ENCODE peak calls at places on chromosomes 16 and 17, in ten cellular contexts. One of them, this sample, is unnamed.

GRCh38 chr17:66340720-66341119 is 38.3 kb downstream of the PRKCA start:
- DNase-seq in endothelial cell of umbilical vein: no peak
- DNase-seq in neural crest cell: no peak
- DNase-seq in AG04449: no peak
- DNase-seq in B cell: no peak
- DNase-seq in GM06990: no peak
- DNase-seq in retinal pigment epithelial cell: no peak
- DNase-seq in lower leg skin: no peak
- DNase-seq in brain microvascular endothelial cell: no peak
- DNase-seq in fibroblast of mammary gland: no peak
- DNase-seq in this sample: no peak

GRCh38 chr16:76574651-76575050 is 297.4 kb downstream of the CNTNAP4 start:
- DNase-seq in endothelial cell of umbilical vein: no peak
- DNase-seq in neural crest cell: no peak
- DNase-seq in AG04449: no peak
- DNase-seq in B cell: no peak
- DNase-seq in GM06990: no peak
- DNase-seq in retinal pigment epithelial cell: no peak
- DNase-seq in lower leg skin: no peak
- DNase-seq in brain microvascular endothelial cell: no peak
- DNase-seq in fibroblast of mammary gland: no peak
- DNase-seq in this sample: no peak

GRCh38 chr16:11225677-11226549 is 30.1 kb downstream of the SOCS1 start:
- DNase-seq in endothelial cell of umbilical vein: no peak
- DNase-seq in neural crest cell: no peak
- DNase-seq in AG04449: no peak
- DNase-seq in B cell: no peak
- DNase-seq in GM06990: no peak
- DNase-seq in retinal pigment epithelial cell: no peak
- DNase-seq in lower leg skin: no peak
- DNase-seq in brain microvascular endothelial cell: no peak
- DNase-seq in fibroblast of mammary gland: no peak
- DNase-seq in this sample: no peak

GRCh38 chr17:42056634-42057033 is 6.2 kb upstream of the C17orf113 start:
- DNase-seq in endothelial cell of umbilical vein: no peak
- DNase-seq in neural crest cell: no peak
- DNase-seq in AG04449: no peak
- DNase-seq in B cell: no peak
- DNase-seq in GM06990: no peak
- DNase-seq in retinal pigment epithelial cell: no peak
- DNase-seq in lower leg skin: no peak
- DNase-seq in brain microvascular endothelial cell: no peak
- DNase-seq in fibroblast of mammary gland: no peak
- DNase-seq in this sample: no peak

GRCh38 chr16:48492131-48492530 is 106.9 kb upstream of the SIAH1 start:
- DNase-seq in endothelial cell of umbilical vein: no peak
- DNase-seq in neural crest cell: no peak
- DNase-seq in AG04449: no peak
- DNase-seq in B cell: no peak
- DNase-seq in GM06990: no peak
- DNase-seq in retinal pigment epithelial cell: no peak
- DNase-seq in lower leg skin: no peak
- DNase-seq in brain microvascular endothelial cell: no peak
- DNase-seq in fibroblast of mammary gland: peak
- DNase-seq in this sample: no peak

GRCh38 chr17:57422574-57423164 is 166.3 kb downstream of the MSI2 start:
- DNase-seq in endothelial cell of umbilical vein: no peak
- DNase-seq in neural crest cell: no peak
- DNase-seq in AG04449: peak
- DNase-seq in B cell: peak
- DNase-seq in GM06990: peak
- DNase-seq in retinal pigment epithelial cell: no peak
- DNase-seq in lower leg skin: no peak
- DNase-seq in brain microvascular endothelial cell: peak
- DNase-seq in fibroblast of mammary gland: peak
- DNase-seq in this sample: no peak

GRCh38 chr16:2914233-2914632 is 2.5 kb downstream of the FLYWCH1 start:
- DNase-seq in endothelial cell of umbilical vein: no peak
- DNase-seq in neural crest cell: no peak
- DNase-seq in AG04449: no peak
- DNase-seq in B cell: no peak
- DNase-seq in GM06990: no peak
- DNase-seq in retinal pigment epithelial cell: no peak
- DNase-seq in lower leg skin: no peak
- DNase-seq in brain microvascular endothelial cell: no peak
- DNase-seq in fibroblast of mammary gland: no peak
- DNase-seq in this sample: no peak

GRCh38 chr16:4288148-4288921 is 15.5 kb upstream of the TFAP4 start:
- DNase-seq in endothelial cell of umbilical vein: peak
- DNase-seq in neural crest cell: peak
- DNase-seq in AG04449: no peak
- DNase-seq in B cell: peak
- DNase-seq in GM06990: peak
- DNase-seq in retinal pigment epithelial cell: no peak
- DNase-seq in lower leg skin: no peak
- DNase-seq in brain microvascular endothelial cell: no peak
- DNase-seq in fibroblast of mammary gland: peak
- DNase-seq in this sample: peak

GRCh38 chr17:8359769-8360168 is 16.7 kb downstream of the KRABD2 start:
- DNase-seq in endothelial cell of umbilical vein: peak
- DNase-seq in neural crest cell: no peak
- DNase-seq in AG04449: no peak
- DNase-seq in B cell: no peak
- DNase-seq in GM06990: no peak
- DNase-seq in retinal pigment epithelial cell: no peak
- DNase-seq in lower leg skin: no peak
- DNase-seq in brain microvascular endothelial cell: peak
- DNase-seq in fibroblast of mammary gland: peak
- DNase-seq in this sample: no peak

GRCh38 chr16:73025506-73026131 is 22.3 kb downstream of the ZFHX3 start:
- DNase-seq in endothelial cell of umbilical vein: peak
- DNase-seq in neural crest cell: no peak
- DNase-seq in AG04449: no peak
- DNase-seq in B cell: no peak
- DNase-seq in GM06990: no peak
- DNase-seq in retinal pigment epithelial cell: no peak
- DNase-seq in lower leg skin: no peak
- DNase-seq in brain microvascular endothelial cell: no peak
- DNase-seq in fibroblast of mammary gland: peak
- DNase-seq in this sample: no peak

GRCh38 chr17:40025991-40026815 is 11.0 kb downstream of the CSF3 start:
- DNase-seq in endothelial cell of umbilical vein: peak
- DNase-seq in neural crest cell: no peak
- DNase-seq in AG04449: no peak
- DNase-seq in B cell: no peak
- DNase-seq in GM06990: no peak
- DNase-seq in retinal pigment epithelial cell: no peak
- DNase-seq in lower leg skin: no peak
- DNase-seq in brain microvascular endothelial cell: peak
- DNase-seq in fibroblast of mammary gland: peak
- DNase-seq in this sample: no peak

GRCh38 chr17:57895382-57896060 is 45.7 kb upstream of the MRPS23 start:
- DNase-seq in endothelial cell of umbilical vein: no peak
- DNase-seq in neural crest cell: no peak
- DNase-seq in AG04449: no peak
- DNase-seq in B cell: no peak
- DNase-seq in GM06990: no peak
- DNase-seq in retinal pigment epithelial cell: no peak
- DNase-seq in lower leg skin: no peak
- DNase-seq in brain microvascular endothelial cell: no peak
- DNase-seq in fibroblast of mammary gland: no peak
- DNase-seq in this sample: no peak

GRCh38 chr17:66945451-66945850 is 19.1 kb upstream of the CACNG4 start:
- DNase-seq in endothelial cell of umbilical vein: no peak
- DNase-seq in neural crest cell: no peak
- DNase-seq in AG04449: no peak
- DNase-seq in B cell: no peak
- DNase-seq in GM06990: no peak
- DNase-seq in retinal pigment epithelial cell: no peak
- DNase-seq in lower leg skin: no peak
- DNase-seq in brain microvascular endothelial cell: no peak
- DNase-seq in fibroblast of mammary gland: peak
- DNase-seq in this sample: no peak

GRCh38 chr17:57861737-57862409 is 12.0 kb upstream of the MRPS23 start:
- DNase-seq in endothelial cell of umbilical vein: peak
- DNase-seq in neural crest cell: no peak
- DNase-seq in AG04449: no peak
- DNase-seq in B cell: no peak
- DNase-seq in GM06990: no peak
- DNase-seq in retinal pigment epithelial cell: no peak
- DNase-seq in lower leg skin: no peak
- DNase-seq in brain microvascular endothelial cell: no peak
- DNase-seq in fibroblast of mammary gland: peak
- DNase-seq in this sample: peak

GRCh38 chr17:75182569-75183436 is at the start of gene SUMO2:
- DNase-seq in endothelial cell of umbilical vein: peak
- DNase-seq in neural crest cell: peak
- DNase-seq in AG04449: peak
- DNase-seq in B cell: peak
- DNase-seq in GM06990: peak
- DNase-seq in retinal pigment epithelial cell: peak
- DNase-seq in lower leg skin: peak
- DNase-seq in brain microvascular endothelial cell: peak
- DNase-seq in fibroblast of mammary gland: peak
- DNase-seq in this sample: peak
- TF ChIP-seq CTCF in endothelial cell of umbilical vein: no peak
- TF ChIP-seq CTCF in neural crest cell: peak
- TF ChIP-seq CTCF in AG04449: peak
- TF ChIP-seq CTCF in B cell: no peak
- TF ChIP-seq CTCF in GM06990: peak
- TF ChIP-seq CTCF in retinal pigment epithelial cell: no peak
- TF ChIP-seq CTCF in lower leg skin: no peak
- TF ChIP-seq CTCF in brain microvascular endothelial cell: peak
- TF ChIP-seq CTCF in fibroblast of mammary gland: no peak
- TF ChIP-seq CTCF in this sample: no peak

DNA sequence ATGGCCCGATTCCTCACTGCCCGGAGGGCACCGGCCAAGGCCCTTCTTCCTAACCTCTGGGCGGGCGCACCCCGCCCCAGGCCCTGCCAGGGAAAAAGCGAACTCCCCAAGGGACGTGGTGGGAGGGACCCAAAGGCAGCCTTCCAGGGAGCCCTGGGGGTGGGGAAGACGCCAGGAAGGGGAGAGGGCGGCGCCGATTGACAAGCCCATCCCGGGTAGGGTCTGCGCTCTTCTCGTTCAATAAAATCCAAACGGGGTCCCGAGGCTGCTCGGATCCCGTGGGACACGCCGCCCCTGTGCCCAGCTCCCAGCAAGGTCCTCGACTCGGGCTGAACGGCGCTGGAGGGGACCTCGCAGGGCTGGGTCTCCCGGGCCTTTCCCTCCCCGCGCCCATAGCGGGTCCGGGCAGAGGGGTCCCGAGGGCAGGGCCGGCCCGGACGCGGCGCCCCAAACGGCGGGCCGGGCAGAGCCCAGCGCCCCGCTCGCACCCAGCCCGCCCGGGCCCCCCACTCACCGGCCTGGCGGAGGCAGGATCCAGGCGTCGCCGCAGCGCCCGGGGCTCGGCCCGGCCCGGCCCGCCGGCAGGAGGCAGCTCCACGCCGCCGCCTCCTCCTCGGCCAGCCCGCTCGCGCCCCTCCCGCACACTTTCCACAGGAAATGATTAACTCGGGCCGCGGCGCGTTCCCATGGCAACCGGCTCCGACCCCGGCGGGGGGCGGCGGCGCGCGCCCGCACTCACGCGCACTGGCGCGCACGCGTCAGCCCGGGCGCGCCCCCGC is at the start of gene KIFC3:
- DNase-seq in endothelial cell of umbilical vein: peak
- DNase-seq in neural crest cell: peak
- DNase-seq in AG04449: no peak
- DNase-seq in B cell: no peak
- DNase-seq in GM06990: no peak
- DNase-seq in retinal pigment epithelial cell: no peak
- DNase-seq in lower leg skin: no peak
- DNase-seq in brain microvascular endothelial cell: peak
- DNase-seq in fibroblast of mammary gland: peak
- DNase-seq in this sample: peak
- TF ChIP-seq CTCF in endothelial cell of umbilical vein: no peak
- TF ChIP-seq CTCF in neural crest cell: peak
- TF ChIP-seq CTCF in AG04449: peak
- TF ChIP-seq CTCF in B cell: no peak
- TF ChIP-seq CTCF in GM06990: no peak
- TF ChIP-seq CTCF in retinal pigment epithelial cell: no peak
- TF ChIP-seq CTCF in lower leg skin: no peak
- TF ChIP-seq CTCF in brain microvascular endothelial cell: peak
- TF ChIP-seq CTCF in fibroblast of mammary gland: no peak
- TF ChIP-seq CTCF in this sample: no peak

GRCh38 chr16:49556252-49557069 is 182.9 kb downstream of the C16orf78 start:
- DNase-seq in endothelial cell of umbilical vein: peak
- DNase-seq in neural crest cell: peak
- DNase-seq in AG04449: peak
- DNase-seq in B cell: no peak
- DNase-seq in GM06990: no peak
- DNase-seq in retinal pigment epithelial cell: peak
- DNase-seq in lower leg skin: no peak
- DNase-seq in brain microvascular endothelial cell: peak
- DNase-seq in fibroblast of mammary gland: peak
- DNase-seq in this sample: peak
- TF ChIP-seq CTCF in endothelial cell of umbilical vein: peak
- TF ChIP-seq CTCF in neural crest cell: peak
- TF ChIP-seq CTCF in AG04449: peak
- TF ChIP-seq CTCF in B cell: no peak
- TF ChIP-seq CTCF in GM06990: peak
- TF ChIP-seq CTCF in retinal pigment epithelial cell: peak
- TF ChIP-seq CTCF in lower leg skin: no peak
- TF ChIP-seq CTCF in brain microvascular endothelial cell: peak
- TF ChIP-seq CTCF in fibroblast of mammary gland: peak
- TF ChIP-seq CTCF in this sample: peak

GRCh38 chr17:64234961-64235360 is 28.1 kb downstream of the TEX2 start:
- DNase-seq in endothelial cell of umbilical vein: no peak
- DNase-seq in neural crest cell: no peak
- DNase-seq in AG04449: no peak
- DNase-seq in B cell: no peak
- DNase-seq in GM06990: no peak
- DNase-seq in retinal pigment epithelial cell: no peak
- DNase-seq in lower leg skin: no peak
- DNase-seq in brain microvascular endothelial cell: no peak
- DNase-seq in fibroblast of mammary gland: no peak
- DNase-seq in this sample: no peak

GRCh38 chr17:64240261-64240740 is 22.8 kb downstream of the TEX2 start:
- DNase-seq in endothelial cell of umbilical vein: no peak
- DNase-seq in neural crest cell: no peak
- DNase-seq in AG04449: no peak
- DNase-seq in B cell: no peak
- DNase-seq in GM06990: no peak
- DNase-seq in retinal pigment epithelial cell: no peak
- DNase-seq in lower leg skin: no peak
- DNase-seq in brain microvascular endothelial cell: no peak
- DNase-seq in fibroblast of mammary gland: no peak
- DNase-seq in this sample: no peak

GRCh38 chr17:64232466-64233262 is 30.4 kb downstream of the TEX2 start:
- DNase-seq in endothelial cell of umbilical vein: no peak
- DNase-seq in neural crest cell: no peak
- DNase-seq in AG04449: no peak
- DNase-seq in B cell: no peak
- DNase-seq in GM06990: no peak
- DNase-seq in retinal pigment epithelial cell: no peak
- DNase-seq in lower leg skin: no peak
- DNase-seq in brain microvascular endothelial cell: no peak
- DNase-seq in fibroblast of mammary gland: no peak
- DNase-seq in this sample: no peak

GRCh38 chr17:64240741-64241347 is 22.2 kb downstream of the TEX2 start:
- DNase-seq in endothelial cell of umbilical vein: peak
- DNase-seq in neural crest cell: no peak
- DNase-seq in AG04449: no peak
- DNase-seq in B cell: no peak
- DNase-seq in GM06990: no peak
- DNase-seq in retinal pigment epithelial cell: no peak
- DNase-seq in lower leg skin: peak
- DNase-seq in brain microvascular endothelial cell: peak
- DNase-seq in fibroblast of mammary gland: peak
- DNase-seq in this sample: no peak

GRCh38 chr17:64236827-64237403 is 26.1 kb downstream of the TEX2 start:
- DNase-seq in endothelial cell of umbilical vein: peak
- DNase-seq in neural crest cell: no peak
- DNase-seq in AG04449: no peak
- DNase-seq in B cell: no peak
- DNase-seq in GM06990: no peak
- DNase-seq in retinal pigment epithelial cell: no peak
- DNase-seq in lower leg skin: no peak
- DNase-seq in brain microvascular endothelial cell: no peak
- DNase-seq in fibroblast of mammary gland: no peak
- DNase-seq in this sample: no peak
- TF ChIP-seq CTCF in endothelial cell of umbilical vein: peak
- TF ChIP-seq CTCF in neural crest cell: peak
- TF ChIP-seq CTCF in AG04449: peak
- TF ChIP-seq CTCF in B cell: peak
- TF ChIP-seq CTCF in GM06990: peak
- TF ChIP-seq CTCF in retinal pigment epithelial cell: peak
- TF ChIP-seq CTCF in lower leg skin: no peak
- TF ChIP-seq CTCF in brain microvascular endothelial cell: peak
- TF ChIP-seq CTCF in fibroblast of mammary gland: peak
- TF ChIP-seq CTCF in this sample: no peak